ENCODE peak calls at places on chromosomes 3 and 15, in four cellular contexts. C is PC-3, W is SK-N-SH, V is PC-9. J is an unnamed sample. For H3K9me2, the result is how much of the 10 kb centered on the place peaks cover.

GRCh38 chr3:113552851-113553250 is 20.5 kb downstream of the SIDT1 start:
- DNase-seq in C (peak), W (no peak), V (no peak), J (peak)

GRCh38 chr15:50046868-50047267 is 72.2 kb downstream of the ATP8B4 start:
- DNase-seq in C (peak), W (peak), V (no peak), J (no peak)

GRCh38 chr3:98817546-98817945 is 54.4 kb downstream of the ST3GAL6 start:
- DNase-seq in C (peak), W (peak), V (peak), J (peak)

GRCh38 chr15:47548189-47548588 is 169.1 kb upstream of the SEMA6D start:
- DNase-seq in C (no peak), W (no peak), V (no peak), J (no peak)

GRCh38 chr3:123641505-123641904 is 56.7 kb upstream of the HACD2 start:
- DNase-seq in C (no peak), W (no peak), V (no peak), J (no peak)

GRCh38 chr15:57665939-57666338 is 40.6 kb upstream of the POLR2M start:
- DNase-seq in C (no peak), W (no peak), V (no peak), J (no peak)

GRCh38 chr3:55622733-55623132 is 135.6 kb upstream of the WNT5A start:
- DNase-seq in C (no peak), W (no peak), V (no peak), J (no peak)

GRCh38 chr15:62927196-62927595 is 115.4 kb upstream of the TPM1 start:
- DNase-seq in C (no peak), W (no peak), V (no peak), J (no peak)

GRCh38 chr3:43389388-43390254 is 103.3 kb downstream of the SNRK start:
- DNase-seq in C (peak), W (no peak), V (no peak), J (peak)

GRCh38 chr3:35908366-35909232 is 269.3 kb downstream of the ARPP21 start:
- DNase-seq in C (peak), W (peak), V (no peak), J (peak)

GRCh38 chr3:56796202-56796601 is 5.5 kb downstream of the ARHGEF3 start:
- DNase-seq in C (peak), W (no peak), V (peak), J (no peak)

GRCh38 chr15:74422723-74423442 is 10.9 kb downstream of the SEMA7A start:
- DNase-seq in C (peak), W (no peak), V (peak), J (no peak)

GRCh38 chr3:37662708-37663107 is 199.0 kb upstream of the CTDSPL start:
- DNase-seq in C (no peak), W (no peak), V (no peak), J (no peak)

GRCh38 chr3:171116365-171116764 is 89.8 kb upstream of the SLC2A2 start:
- DNase-seq in C (peak), W (no peak), V (no peak), J (no peak)

GRCh38 chr3:33787328-33788009 is 11.0 kb upstream of the PDCD6IP start:
- DNase-seq in C (peak), W (peak), V (no peak), J (peak)

GRCh38 chr15:49239105-49239504 is 69.1 kb downstream of the GALK2 start:
- DNase-seq in C (no peak), W (no peak), V (no peak), J (no peak)

GRCh38 chr3:161171639-161172552 is 49.2 kb upstream of the NMD3 start:
- DNase-seq in C (peak), W (no peak), V (no peak), J (no peak)

GRCh38 chr15:87619161-87619960 is 637.2 kb downstream of the NTRK3 start:
- DNase-seq in C (peak), W (peak), V (peak), J (no peak)

GRCh38 chr3:58111513-58112184 is 99.1 kb downstream of the DNASE1L3 start:
- DNase-seq in C (peak), W (no peak), V (peak), J (no peak)

GRCh38 chr15:44286814-44287555 is 1.5 kb upstream of the GOLM2 start:
- DNase-seq in C (peak), W (no peak), V (no peak), J (peak)

GRCh38 chr15:35173444-35174118 is 88.5 kb upstream of the NANOGP8 start:
- DNase-seq in C (peak), W (no peak), V (no peak), J (no peak)

GRCh38 chr3:185807455-185808068 is 17.3 kb downstream of the IGF2BP2 start:
- DNase-seq in C (peak), W (no peak), V (peak), J (no peak)

GRCh38 chr3:49813497-49814174 is at the start of gene UBA7:
- DNase-seq in C (peak), W (no peak), V (no peak), J (no peak)

GRCh38 chr15:83940136-83940535 is 286.2 kb downstream of the ADAMTSL3 start:
- DNase-seq in C (no peak), W (no peak), V (no peak), J (no peak)

GRCh38 chr3:116148881-116149530 is 296.3 kb downstream of the LSAMP start:
- DNase-seq in C (peak), W (no peak), V (no peak), J (no peak)

GRCh38 chr3:4471907-4472306 is 4.8 kb upstream of the SUMF1 start:
- DNase-seq in C (no peak), W (no peak), V (no peak), J (no peak)

GRCh38 chr3:45043715-45044299 is 17.7 kb downstream of the CLEC3B start:
- DNase-seq in C (peak), W (no peak), V (peak), J (no peak)

GRCh38 chr3:159929894-159930235 is 58.8 kb upstream of the IL12A start:
- DNase-seq in C (no peak), W (no peak), V (no peak), J (no peak)

GRCh38 chr3:122576174-122576940 is 1.1 kb upstream of the PARP15 start:
- DNase-seq in C (no peak), W (no peak), V (no peak), J (peak)

GRCh38 chr3:116238863-116239262 is 206.4 kb downstream of the LSAMP start:
- DNase-seq in C (no peak), W (no peak), V (no peak), J (no peak)

GRCh38 chr3:123757281-123757940 is 126.7 kb downstream of the MYLK start:
- DNase-seq in C (no peak), W (no peak), V (peak), J (peak)

GRCh38 chr3:10255835-10256234 is 7.6 kb downstream of the TATDN2 start:
- DNase-seq in C (no peak), W (no peak), V (no peak), J (no peak)

GRCh38 chr15:89999676-90000174 is 1.4 kb upstream of the ZNF710 start:
- DNase-seq in C (peak), W (no peak), V (no peak), J (no peak)

GRCh38 chr3:170867143-170867542 is 2.9 kb downstream of the RPL22L1 start:
- DNase-seq in C (no peak), W (no peak), V (no peak), J (peak)

GRCh38 chr3:112858410-112859069 is 11.9 kb upstream of the CD200R1L start:
- DNase-seq in C (no peak), W (no peak), V (no peak), J (no peak)

GRCh38 chr3:57675530-57675929 is 17.3 kb downstream of the DENND6A start:
- DNase-seq in C (no peak), W (no peak), V (no peak), J (no peak)

GRCh38 chr15:93974804-93975481 is 256.4 kb upstream of the MCTP2 start:
- DNase-seq in C (peak), W (peak), V (no peak), J (no peak)

GRCh38 chr3:71579301-71579933 is 4.1 kb downstream of the FOXP1 start:
- DNase-seq in C (no peak), W (no peak), V (no peak), J (no peak)

GRCh38 chr3:56193531-56193930 is 274.7 kb downstream of the ERC2 start:
- DNase-seq in C (no peak), W (no peak), V (no peak), J (no peak)

GRCh38 chr3:52277972-52278509 is 408 bp downstream of the WDR82 start:
- DNase-seq in C (no peak), W (peak), V (no peak), J (peak)
- TF ChIP-seq CTCF in C (peak), W (peak), V (peak), J (peak)

DNA sequence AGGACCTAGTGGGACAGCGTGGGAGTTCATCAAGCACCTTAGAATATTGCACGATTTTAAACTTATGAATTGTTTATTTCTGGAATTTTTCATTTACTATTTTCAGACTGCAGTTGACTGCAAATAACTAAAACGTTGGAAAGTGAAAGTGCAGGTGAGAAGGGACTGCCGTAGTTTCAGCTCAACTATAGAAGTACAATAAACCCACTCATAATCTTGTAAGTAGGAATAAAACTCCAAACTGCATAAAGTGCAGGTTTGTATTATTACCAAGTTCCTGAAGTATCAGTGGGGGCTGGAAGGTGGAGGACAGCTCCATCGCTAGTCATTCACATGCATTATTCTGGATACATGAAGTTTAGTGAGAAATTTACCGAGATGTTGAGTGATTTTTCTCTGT is 43.4 kb upstream of the PLCL2 start:
- DNase-seq in C (no peak), W (no peak), V (no peak), J (peak)
- H3K4me3 ChIP-seq in C (no peak), W (no peak), V (no peak), J (peak)

GRCh38 chr3:78360849-78361248 is 1321.0 kb downstream of the ROBO2 start:
- DNase-seq in C (no peak), W (no peak), V (no peak), J (no peak)
- H3K9me2 ChIP-seq in C (under half), W (under half), V (under half), J (under half)

GRCh38 chr3:128369881-128370642 is 96.6 kb downstream of the DNAJB8 start:
- DNase-seq in C (no peak), W (no peak), V (peak), J (peak)
- TF ChIP-seq CTCF in C (peak), W (no peak), V (no peak), J (peak)

DNA sequence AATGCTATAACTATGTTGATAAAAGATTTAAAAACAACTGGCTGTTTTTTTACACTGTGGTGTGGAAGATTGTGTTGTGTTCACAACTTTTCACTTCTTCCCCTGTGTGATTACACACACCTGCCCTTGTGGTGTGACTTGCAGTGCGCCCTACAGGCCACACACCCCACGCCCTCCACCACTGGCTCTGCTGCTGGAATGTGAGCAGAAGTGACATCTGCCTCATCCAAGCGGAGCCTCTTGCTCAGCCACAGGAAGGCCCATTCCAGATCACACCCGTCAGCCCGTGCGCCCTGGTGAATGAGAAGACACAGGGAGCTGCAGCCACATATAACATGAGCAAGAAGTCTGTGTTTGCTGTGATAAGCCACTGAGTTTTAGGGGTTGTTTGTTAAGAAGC is 7.0 kb downstream of the CCR2 start:
- DNase-seq in C (no peak), W (no peak), V (no peak), J (no peak)
- H3K4me3 ChIP-seq in C (no peak), W (no peak), V (no peak), J (no peak)

GRCh38 chr3:41158947-41159346 is 40.4 kb upstream of the CTNNB1 start:
- DNase-seq in C (peak), W (no peak), V (peak), J (no peak)

GRCh38 chr3:41164776-41165175 is 34.5 kb upstream of the CTNNB1 start:
- DNase-seq in C (no peak), W (no peak), V (no peak), J (no peak)

GRCh38 chr3:41159581-41160189 is 39.6 kb upstream of the CTNNB1 start:
- DNase-seq in C (peak), W (no peak), V (peak), J (no peak)

GRCh38 chr3:41162541-41162940 is 36.8 kb upstream of the CTNNB1 start:
- DNase-seq in C (no peak), W (no peak), V (no peak), J (no peak)

DNA sequence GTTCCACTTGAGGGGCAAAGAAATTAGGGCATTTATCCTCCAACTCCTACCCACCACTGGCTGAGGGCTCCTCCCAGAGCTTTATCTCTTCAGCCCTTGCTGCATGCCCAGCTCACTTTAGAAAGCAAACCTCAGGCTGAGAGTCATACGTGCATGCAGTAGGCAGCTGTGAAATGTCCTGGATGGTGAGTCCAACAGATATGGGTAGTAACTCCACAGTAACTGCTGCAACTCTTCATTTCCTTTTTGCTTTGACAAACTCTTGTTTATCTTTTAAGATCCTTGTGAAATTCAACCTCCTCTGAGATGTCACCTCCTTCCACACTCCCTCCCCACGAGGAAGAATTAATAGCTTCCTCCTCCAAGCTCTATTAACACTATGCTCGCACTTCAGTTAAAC is 35.9 kb upstream of the CTNNB1 start:
- DNase-seq in C (no peak), W (no peak), V (no peak), J (no peak)
- H3K9me2 ChIP-seq in C (under half), W (under half), V (under half), J (under half)

DNA sequence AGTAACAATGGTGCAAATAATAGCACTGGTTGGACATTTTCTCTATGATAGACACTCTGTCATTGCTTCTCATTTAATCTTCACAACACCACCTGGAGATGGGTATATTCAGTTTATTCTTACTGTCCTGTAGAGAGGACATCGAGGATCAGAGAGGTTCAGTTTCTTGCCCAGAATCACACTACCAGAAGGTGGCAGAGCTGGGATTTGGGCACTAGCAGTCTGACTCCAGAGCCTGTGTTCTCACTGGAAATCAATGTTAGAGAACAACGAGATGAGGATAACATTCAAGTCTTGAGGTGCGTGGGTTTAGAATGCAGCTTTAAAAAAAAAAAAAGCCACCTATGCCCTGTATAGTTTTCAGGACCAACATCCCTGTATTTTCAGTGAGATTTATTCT is 127.8 kb downstream of the SYNPR start:
- DNase-seq in C (no peak), W (no peak), V (no peak), J (no peak)
- TF ChIP-seq CTCF in C (peak), W (no peak), V (no peak), J (no peak)

DNA sequence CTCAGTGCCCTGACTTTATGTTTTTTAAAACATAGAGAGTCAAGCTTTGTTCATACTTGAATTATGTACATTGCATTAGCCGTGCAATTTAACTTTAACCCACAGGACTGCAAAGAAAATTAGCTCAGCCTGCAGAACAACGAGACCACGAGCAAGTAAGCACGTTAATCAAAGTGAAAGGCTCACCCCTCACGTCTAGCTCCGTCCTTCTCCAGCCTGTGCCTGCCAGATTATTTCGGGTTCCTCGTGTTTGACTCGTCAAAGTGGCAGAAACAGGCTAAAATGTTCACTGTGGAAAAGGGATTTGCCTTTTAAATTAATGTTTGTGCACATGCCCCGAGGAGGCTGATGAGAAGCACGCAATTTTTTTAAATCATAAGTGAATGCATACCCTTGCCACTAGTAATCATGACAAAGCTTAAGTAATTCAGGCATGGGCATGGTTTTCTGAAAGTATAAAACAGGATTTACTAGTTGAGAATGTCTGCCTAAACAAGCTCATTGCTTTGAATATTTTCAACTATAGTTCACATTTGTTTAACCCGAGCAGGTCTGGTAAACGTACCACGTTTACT is 15.3 kb downstream of the ZBTB38 start:
- DNase-seq in C (no peak), W (no peak), V (no peak), J (peak)
- H3K4me3 ChIP-seq in C (no peak), W (no peak), V (no peak), J (peak)

GRCh38 chr3:41167722-41168497 is 31.4 kb upstream of the CTNNB1 start:
- DNase-seq in C (no peak), W (no peak), V (no peak), J (no peak)

GRCh38 chr3:41162981-41163380 is 36.3 kb upstream of the CTNNB1 start:
- DNase-seq in C (no peak), W (no peak), V (no peak), J (no peak)
- H3K9me2 ChIP-seq in C (under half), W (under half), V (under half), J (under half)

GRCh38 chr15:77985031-77985930 is 92.2 kb downstream of the TBC1D2B start:
- DNase-seq in C (no peak), W (no peak), V (no peak), J (no peak)

GRCh38 chr15:77983708-77984445 is 93.6 kb downstream of the TBC1D2B start:
- DNase-seq in C (no peak), W (no peak), V (no peak), J (no peak)

GRCh38 chr15:77985931-77986480 is 91.5 kb downstream of the TBC1D2B start:
- DNase-seq in C (no peak), W (no peak), V (no peak), J (no peak)

GRCh38 chr15:77983091-77983707 is 94.3 kb downstream of the TBC1D2B start:
- DNase-seq in C (no peak), W (no peak), V (no peak), J (no peak)

DNA sequence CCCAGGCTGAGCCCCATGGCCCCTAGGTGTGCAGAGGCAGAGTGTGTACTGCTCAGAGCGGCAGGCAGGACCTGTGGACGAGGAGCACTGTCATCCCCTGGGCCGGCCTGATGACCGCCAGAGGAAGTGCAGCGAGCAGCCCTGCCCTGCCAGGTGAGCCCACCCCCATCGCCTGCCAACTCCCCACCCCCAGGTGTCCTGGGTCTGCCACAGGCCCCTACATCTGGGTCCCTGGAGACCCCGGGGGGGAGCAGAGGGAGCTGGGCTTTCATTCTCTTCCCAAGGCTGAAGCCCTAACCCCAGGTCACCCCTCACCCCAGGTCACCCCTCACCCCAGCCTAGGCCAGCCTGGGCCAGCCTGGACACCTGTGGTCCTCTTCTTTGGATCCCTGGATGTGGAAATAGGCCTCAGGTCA is 93.1 kb downstream of the TBC1D2B start:
- DNase-seq in C (no peak), W (no peak), V (no peak), J (no peak)
- TF ChIP-seq CTCF in C (no peak), W (no peak), V (no peak), J (no peak)